ENCODE peak calls at places on chromosomes 1 and 21, in eight cellular contexts. J is retina; D is stimulated activated naive CD8-positive, alpha-beta T cell treated with anti-CD3 and anti-CD28 coated beads, Interleukin-15, Interleukin-2, amounts not matched to agents 100 U/mL and 50 U/mL, for 24 hours; X is effector memory CD4-positive, alpha-beta T cell; F is IMR-90; Z is cardiac muscle cell; I is amniotic epithelial cell; A is activated T-helper 9 cell treated with anti-CD3 and anti-CD28 coated beads, Interleukin-2, amount 50 U/mL, for 16 hours. K is an unnamed sample.

GRCh38 chr1:204866051-204866596 is 4.5 kb upstream of the NFASC start:
- DNase-seq in Z (no peak), F (no peak), D (no peak), I (no peak), J (no peak), X (no peak), A (no peak), K (no peak)

GRCh38 chr1:65830306-65830705 is 37.6 kb downstream of the PDE4B start:
- DNase-seq in J (no peak), A (no peak), D (no peak), I (peak; percentile 37), Z (no peak), X (no peak), F (peak; percentile 27), K (no peak)

GRCh38 chr1:62285984-62286481 is 33.2 kb downstream of the KANK4 start:
- DNase-seq in X (no peak), F (no peak), D (no peak), I (no peak), A (no peak), Z (no peak), J (peak; percentile 79), K (peak; percentile 7)

GRCh38 chr21:39182016-39182415 is 1.2 kb downstream of the PSMG1 start:
- DNase-seq in Z (no peak), X (no peak), J (peak; percentile 13), A (no peak), I (no peak), D (no peak), F (no peak), K (peak; percentile 17)

GRCh38 chr1:1013922-1014617 is 773 bp downstream of the ISG15 start:
- DNase-seq in F (peak; percentile 21), J (no peak), X (no peak), A (no peak), D (peak; percentile 48), Z (peak; percentile 32), I (no peak), K (no peak)

GRCh38 chr1:231107600-231108326 is 54.1 kb upstream of the TRIM67 start:
- DNase-seq in J (peak; percentile 55), A (no peak), D (no peak), I (peak; percentile 2), X (no peak), Z (no peak), F (no peak), K (no peak)

GRCh38 chr1:83053446-83053845 is 945.5 kb downstream of the TTLL7 start:
- DNase-seq in A (no peak), I (no peak), D (no peak), X (no peak), F (no peak), J (no peak), Z (no peak), K (no peak)

GRCh38 chr1:223153177-223154119 is 10.4 kb upstream of the TLR5 start:
- DNase-seq in F (peak; percentile 41), A (no peak), J (no peak), D (peak; percentile 27), X (no peak), I (peak; percentile 11), Z (peak; percentile 60), K (peak; percentile 72)

GRCh38 chr1:84348240-84348555 is 46.7 kb downstream of the SAMD13 start:
- DNase-seq in J (no peak), F (peak; percentile 39), I (peak; percentile 77), Z (peak; percentile 90), A (no peak), D (no peak), X (no peak), K (no peak)

GRCh38 chr1:28601696-28602095 is 9.6 kb downstream of the RAB42 start:
- DNase-seq in A (no peak), Z (peak; percentile 84), D (peak; percentile 13), X (no peak), J (no peak), I (peak; percentile 83), F (peak; percentile 97), K (peak; percentile 39)

GRCh38 chr1:200901796-200902444 is 7.2 kb downstream of the INAVA start:
- DNase-seq in J (no peak), D (no peak), X (no peak), I (no peak), Z (no peak), F (no peak), A (no peak), K (no peak)

GRCh38 chr1:203323587-203323986 is 18.3 kb downstream of the BTG2 start:
- DNase-seq in X (no peak), J (no peak), A (no peak), Z (no peak), F (no peak), I (no peak), D (no peak), K (no peak)

GRCh38 chr1:27084107-27084506 is 70.8 kb downstream of the SLC9A1 start:
- DNase-seq in Z (no peak), F (no peak), D (no peak), I (no peak), X (no peak), A (no peak), J (no peak), K (no peak)